ENCODE peak calls at places on chromosomes 2 and 18, in ten cellular contexts. O, T, Q, F, U, L, G, Y, A and N are unnamed samples.

GRCh38 chr2:192051533-192051932 is 143.2 kb downstream of the TMEFF2 start:
- DNase-seq in O (no peak), T (no peak), Q (no peak), F (no peak), U (no peak), L (no peak), G (no peak), Y (no peak), A (no peak), N (no peak)

GRCh38 chr2:144412727-144413126 is 107.2 kb downstream of the ZEB2 start:
- DNase-seq in O (no peak), T (no peak), Q (no peak), F (no peak), U (no peak), L (no peak), G (no peak), Y (no peak), A (no peak), N (no peak)

GRCh38 chr18:49858309-49859005 is 45.1 kb upstream of the ACAA2 start:
- DNase-seq in O (peak), T (no peak), Q (peak), F (no peak), U (no peak), L (peak), G (peak), Y (peak), A (peak), N (peak)

GRCh38 chr2:85353876-85354285 is 447 bp downstream of the RETSAT start:
- DNase-seq in O (peak), T (no peak), Q (peak), F (no peak), U (no peak), L (peak), G (no peak), Y (peak), A (no peak), N (no peak)

GRCh38 chr2:38168710-38169480 is 92.9 kb upstream of the CYP1B1 start:
- DNase-seq in O (peak), T (no peak), Q (no peak), F (no peak), U (no peak), L (no peak), G (no peak), Y (no peak), A (no peak), N (no peak)

GRCh38 chr18:75105551-75106254 is 103.2 kb downstream of the PTGR3 start:
- DNase-seq in O (no peak), T (no peak), Q (no peak), F (no peak), U (no peak), L (no peak), G (no peak), Y (no peak), A (no peak), N (no peak)

GRCh38 chr2:113848758-113849460 is 41.0 kb upstream of the ACTR3 start:
- DNase-seq in O (no peak), T (no peak), Q (peak), F (no peak), U (peak), L (peak), G (no peak), Y (no peak), A (no peak), N (no peak)

GRCh38 chr2:240390091-240391073 is 45.1 kb upstream of the GPC1 start:
- DNase-seq in O (peak), T (peak), Q (no peak), F (no peak), U (no peak), L (no peak), G (no peak), Y (no peak), A (no peak), N (no peak)

GRCh38 chr2:887639-888038 is 63.0 kb upstream of the SNTG2 start:
- DNase-seq in O (no peak), T (no peak), Q (no peak), F (no peak), U (no peak), L (no peak), G (peak), Y (no peak), A (no peak), N (no peak)

GRCh38 chr2:113124181-113124961 is 3.0 kb upstream of the IL1RN start:
- DNase-seq in O (no peak), T (no peak), Q (peak), F (peak), U (no peak), L (no peak), G (no peak), Y (no peak), A (no peak), N (no peak)

GRCh38 chr2:8309131-8309530 is 372.7 kb upstream of the ID2 start:
- DNase-seq in O (peak), T (no peak), Q (no peak), F (no peak), U (no peak), L (no peak), G (no peak), Y (no peak), A (no peak), N (no peak)

GRCh38 chr18:25759111-25759510 is 331.3 kb downstream of the SS18 start:
- DNase-seq in O (no peak), T (no peak), Q (no peak), F (no peak), U (no peak), L (no peak), G (no peak), Y (no peak), A (no peak), N (no peak)

GRCh38 chr2:69945447-69945846 is 16.0 kb downstream of the ASPRV1 start:
- DNase-seq in O (peak), T (peak), Q (no peak), F (no peak), U (no peak), L (no peak), G (no peak), Y (peak), A (no peak), N (no peak)

GRCh38 chr2:20223345-20224190 is 1.4 kb downstream of the SDC1 start:
- DNase-seq in O (no peak), T (peak), Q (peak), F (no peak), U (no peak), L (no peak), G (peak), Y (no peak), A (no peak), N (no peak)

GRCh38 chr2:235070063-235070706 is 118.4 kb downstream of the SH3BP4 start:
- DNase-seq in O (no peak), T (no peak), Q (no peak), F (no peak), U (no peak), L (no peak), G (peak), Y (no peak), A (no peak), N (no peak)

GRCh38 chr18:44771957-44772917 is 91.5 kb downstream of the SETBP1 start:
- DNase-seq in O (no peak), T (no peak), Q (peak), F (no peak), U (no peak), L (no peak), G (no peak), Y (no peak), A (no peak), N (no peak)

DNA sequence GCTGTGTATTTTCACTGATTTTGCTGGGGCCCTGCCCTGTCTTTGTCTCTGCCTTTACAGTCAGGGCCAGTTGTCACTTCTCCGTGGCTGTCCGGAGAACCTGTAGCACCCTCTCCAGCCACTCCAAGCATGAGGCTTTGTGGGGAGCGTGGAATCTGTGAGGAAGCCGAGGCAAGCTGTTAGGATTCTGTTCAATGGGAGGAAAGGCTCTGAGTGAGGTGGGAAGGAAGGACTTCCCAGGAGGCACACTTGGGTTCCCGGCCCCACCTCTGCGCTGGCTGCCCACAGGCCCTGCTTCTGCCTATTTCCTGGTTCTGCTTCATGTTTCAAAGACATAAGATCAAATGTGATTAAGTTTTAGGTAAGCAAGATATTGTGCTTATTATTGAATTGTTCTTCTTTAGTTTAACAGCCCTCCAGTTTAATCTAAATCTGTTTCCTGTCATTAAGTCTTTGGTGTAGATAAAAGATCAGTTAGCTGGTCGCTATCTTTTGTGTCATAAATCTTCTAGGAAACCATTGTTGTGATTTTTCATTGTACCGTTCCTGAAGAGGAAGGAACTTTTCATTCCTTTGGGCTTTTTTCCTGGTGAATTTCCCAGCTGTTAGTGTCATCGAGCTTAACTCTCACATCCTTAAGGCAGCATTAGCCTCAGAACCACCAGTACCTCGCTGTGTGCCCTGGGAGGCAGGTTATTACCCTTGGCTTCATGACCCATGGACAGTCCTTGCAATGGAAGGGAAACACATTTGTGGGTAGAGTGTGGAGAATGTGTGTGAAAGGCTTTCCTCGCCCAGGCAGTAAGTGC is 62.0 kb upstream of the ALPP start:
- DNase-seq in O (no peak), T (no peak), Q (no peak), F (no peak), U (no peak), L (no peak), G (no peak), Y (peak), A (no peak), N (no peak)
- TF ChIP-seq POLR2AphosphoS5 in O (no peak), T (peak), Q (no peak), F (no peak), U (no peak), L (no peak), G (no peak), Y (no peak), A (no peak), N (no peak)

GRCh38 chr2:66433945-66434678 is 813 bp upstream of the MEIS1 start:
- DNase-seq in O (no peak), T (peak), Q (peak), F (no peak), U (no peak), L (no peak), G (peak), Y (no peak), A (no peak), N (no peak)
- TF ChIP-seq POLR2AphosphoS5 in O (no peak), T (peak), Q (no peak), F (no peak), U (no peak), L (no peak), G (no peak), Y (peak), A (no peak), N (no peak)

GRCh38 chr18:42360716-42361115 is 405.7 kb downstream of the PIK3C3 start:
- DNase-seq in O (no peak), T (no peak), Q (no peak), F (no peak), U (no peak), L (no peak), G (no peak), Y (no peak), A (no peak), N (no peak)
- TF ChIP-seq POLR2AphosphoS5 in O (no peak), T (no peak), Q (no peak), F (no peak), U (no peak), L (no peak), G (no peak), Y (no peak), A (no peak), N (no peak)

DNA sequence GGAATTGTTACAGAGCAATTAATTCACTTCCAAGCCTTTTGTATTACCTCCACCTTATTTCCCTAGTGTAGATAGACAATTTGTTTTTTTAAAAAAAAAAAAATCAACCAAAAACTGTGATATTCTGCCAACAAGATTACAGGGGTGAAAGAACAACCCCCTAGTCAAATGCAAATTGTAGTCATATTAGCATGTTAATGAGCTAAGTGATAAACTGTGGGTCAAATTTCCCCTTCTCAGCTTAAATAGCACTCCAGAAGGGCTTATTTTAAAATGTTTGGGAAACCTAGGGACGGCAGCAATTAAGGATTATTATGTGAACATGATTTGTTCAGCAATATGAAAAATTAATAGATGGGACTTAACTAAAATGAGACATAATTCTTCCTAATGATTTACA is 246.1 kb upstream of the STON1 start:
- DNase-seq in O (no peak), T (no peak), Q (no peak), F (no peak), U (no peak), L (no peak), G (peak), Y (no peak), A (no peak), N (no peak)
- TF ChIP-seq POLR2AphosphoS5 in O (no peak), T (no peak), Q (no peak), F (no peak), U (no peak), L (no peak), G (no peak), Y (no peak), A (no peak), N (no peak)

DNA sequence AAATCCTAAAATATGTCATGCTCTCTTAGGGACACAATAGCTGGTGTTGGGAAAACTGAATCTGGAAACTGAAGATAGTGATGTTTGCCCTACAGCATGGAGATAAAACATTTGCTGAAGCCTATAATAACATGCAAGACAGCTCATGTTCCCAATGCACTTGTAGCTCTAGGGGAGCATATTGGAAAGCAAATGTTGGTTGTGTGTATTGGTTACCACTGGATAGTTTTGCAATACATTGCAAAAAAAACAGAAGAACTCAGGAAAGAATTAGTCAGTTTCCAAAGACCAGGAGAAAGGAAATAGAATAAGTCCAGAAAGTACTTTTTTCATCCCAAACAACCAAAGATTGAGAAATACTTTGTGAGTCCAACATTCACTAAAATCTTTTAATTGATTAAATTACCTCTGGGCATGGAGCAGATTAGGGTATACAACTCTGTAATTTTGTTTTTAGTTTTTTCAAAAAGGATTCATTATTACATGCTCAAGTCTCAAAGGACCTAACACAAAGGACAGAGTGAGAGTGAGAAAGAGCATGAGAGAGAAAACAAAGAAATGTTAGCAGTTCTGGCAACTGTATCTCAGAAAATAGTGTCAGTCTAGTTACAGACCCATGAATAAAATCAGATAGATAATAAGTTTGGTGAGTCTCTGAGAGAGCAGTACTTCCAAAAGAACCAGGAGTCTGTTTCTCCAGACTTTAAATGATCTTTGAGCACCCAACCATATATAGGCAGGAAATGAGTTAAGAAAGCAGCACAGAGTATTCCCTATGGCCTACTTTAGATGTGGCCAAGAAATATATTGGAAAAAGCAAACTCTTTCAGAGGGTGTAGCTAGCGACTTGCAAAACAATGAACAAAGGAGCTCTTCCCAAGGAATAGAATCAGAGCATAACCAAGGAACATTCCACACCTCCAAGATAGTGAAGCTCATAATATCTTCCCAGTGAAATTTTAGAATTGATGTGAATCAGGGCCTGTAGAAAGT is 36.6 kb upstream of the COL3A1 start:
- DNase-seq in O (no peak), T (no peak), Q (no peak), F (no peak), U (no peak), L (no peak), G (no peak), Y (no peak), A (no peak), N (no peak)
- TF ChIP-seq POLR2AphosphoS5 in O (no peak), T (no peak), Q (no peak), F (no peak), U (no peak), L (no peak), G (no peak), Y (no peak), A (no peak), N (no peak)